ENCODE peak calls at places on chromosome 19, in four cellular contexts. R is HEK293T, Q is HepG2, E is K562. N is an unnamed sample.

GRCh38 chr19:3062165-3063105 is at the start of gene TLE5:
- DNase-seq in E (peak), Q (peak), R (peak), N (no peak)

GRCh38 chr19:1854032-1854541 is 5.8 kb upstream of the REXO1 start:
- DNase-seq in Q (no peak), E (no peak), R (no peak), N (no peak)

GRCh38 chr19:30228726-30229523 is 143.3 kb upstream of the ZNF536 start:
- DNase-seq in R (no peak), Q (no peak), E (no peak), N (no peak)

GRCh38 chr19:1082165-1082927 is 12.8 kb downstream of the POLR2E start:
- DNase-seq in Q (no peak), R (peak), E (peak), N (peak)

GRCh38 chr19:35995655-35995993 is 636 bp downstream of the SDHAF1 start:
- DNase-seq in Q (peak), E (peak), R (peak), N (peak)

GRCh38 chr19:29677001-29677781 is 11.9 kb downstream of the PLEKHF1 start:
- DNase-seq in E (no peak), Q (no peak), R (no peak), N (no peak)

GRCh38 chr19:39480337-39481228 is at the start of gene TIMM50:
- DNase-seq in R (peak), E (peak), Q (peak), N (peak)

GRCh38 chr19:31039151-31039550 is 310.1 kb downstream of the TSHZ3 start:
- DNase-seq in E (no peak), R (no peak), Q (no peak), N (no peak)

GRCh38 chr19:2167896-2168618 is 4.3 kb downstream of the DOT1L start:
- DNase-seq in R (no peak), E (no peak), Q (peak), N (no peak)

GRCh38 chr19:40279761-40280607 is 5.2 kb downstream of the AKT2 start:
- DNase-seq in Q (no peak), R (no peak), E (no peak), N (no peak)

GRCh38 chr19:52946322-52947310 is 16.1 kb downstream of the ZNF816 start:
- DNase-seq in E (peak), R (no peak), Q (no peak), N (peak)

GRCh38 chr19:21749090-21749489 is 18.3 kb downstream of the ZNF100 start:
- DNase-seq in R (no peak), Q (no peak), E (no peak), N (no peak)

GRCh38 chr19:39411006-39411831 is 1.2 kb upstream of the PLEKHG2 start:
- DNase-seq in R (no peak), E (no peak), Q (peak), N (no peak)

GRCh38 chr19:49459388-49459787 is 6.4 kb downstream of the ALDH16A1 start:
- DNase-seq in Q (no peak), E (no peak), R (no peak), N (no peak)

GRCh38 chr19:33497151-33497777 is 24.3 kb downstream of the PEPD start:
- DNase-seq in Q (no peak), E (no peak), R (no peak), N (no peak)

GRCh38 chr19:33499248-33499647 is 22.3 kb downstream of the PEPD start:
- DNase-seq in R (no peak), E (no peak), Q (no peak), N (no peak)

GRCh38 chr19:33496496-33496895 is 25.1 kb downstream of the PEPD start:
- DNase-seq in R (no peak), Q (no peak), E (no peak), N (no peak)

GRCh38 chr19:33498391-33499000 is 23.1 kb downstream of the PEPD start:
- DNase-seq in Q (no peak), R (no peak), E (no peak), N (no peak)

DNA sequence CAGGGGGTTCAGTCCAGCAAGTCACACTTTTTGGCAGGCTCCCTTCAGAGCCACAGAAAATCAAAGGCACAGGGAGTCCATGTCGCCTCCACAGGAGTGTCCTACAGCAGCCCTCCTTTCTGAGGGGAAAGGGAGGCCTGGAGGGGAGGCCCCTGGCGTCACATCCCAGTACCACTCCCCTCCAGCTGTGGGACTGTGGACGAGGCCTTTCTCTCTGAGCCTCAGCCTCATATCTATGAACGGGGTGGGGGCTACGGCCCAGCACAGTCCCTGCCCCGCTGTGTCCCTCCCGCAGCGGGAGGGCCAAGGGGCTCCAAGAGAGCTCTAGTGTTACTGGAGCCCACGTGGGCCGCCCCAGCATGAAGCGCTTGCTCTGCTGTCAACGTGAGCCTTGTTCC is 23.8 kb downstream of the PEPD start:
- DNase-seq in Q (no peak), R (no peak), E (no peak), N (no peak)
- TF ChIP-seq ELF4 in Q (no peak), R (no peak), E (no peak), N (no peak)

DNA sequence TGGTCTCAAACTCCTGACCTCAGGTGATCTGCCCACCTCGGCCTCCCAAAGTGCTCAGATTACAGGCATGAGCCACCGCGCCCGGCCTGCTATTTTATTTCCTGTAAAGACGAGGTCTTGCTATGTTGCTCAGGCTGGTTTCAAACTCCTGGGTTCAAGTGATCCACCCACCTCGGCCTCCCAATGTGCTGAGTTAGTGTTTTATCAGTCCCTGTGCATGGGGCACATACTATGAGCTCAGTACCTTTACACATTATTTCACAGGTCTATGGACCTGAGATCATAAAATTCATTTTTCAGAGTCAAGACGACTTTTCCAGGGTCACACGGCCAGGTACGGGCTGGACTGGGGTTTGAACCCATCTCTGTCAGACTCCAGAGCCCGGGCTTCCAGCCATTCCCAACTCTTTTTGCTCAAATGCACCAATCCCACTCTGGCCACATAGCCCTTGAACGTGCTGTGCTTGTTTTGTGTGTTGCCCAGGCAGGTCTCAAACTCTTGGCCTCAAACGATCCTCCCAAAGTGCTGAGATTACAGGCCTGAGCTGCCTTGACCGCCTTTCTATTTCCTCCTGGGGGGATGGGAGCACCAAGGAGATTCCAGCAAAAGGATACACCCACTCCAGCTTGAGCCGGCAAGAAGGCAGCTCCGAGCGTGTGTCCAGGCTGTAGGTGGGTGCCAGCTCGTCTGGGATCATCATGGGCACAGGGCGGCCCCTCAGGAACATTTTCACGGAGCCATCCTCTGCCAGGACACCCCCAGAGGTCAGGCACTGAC is 1.1 kb downstream of the EML2 start:
- DNase-seq in Q (no peak), R (no peak), E (no peak), N (no peak)
- TF ChIP-seq ELF4 in Q (no peak), R (no peak), E (no peak), N (no peak)

DNA sequence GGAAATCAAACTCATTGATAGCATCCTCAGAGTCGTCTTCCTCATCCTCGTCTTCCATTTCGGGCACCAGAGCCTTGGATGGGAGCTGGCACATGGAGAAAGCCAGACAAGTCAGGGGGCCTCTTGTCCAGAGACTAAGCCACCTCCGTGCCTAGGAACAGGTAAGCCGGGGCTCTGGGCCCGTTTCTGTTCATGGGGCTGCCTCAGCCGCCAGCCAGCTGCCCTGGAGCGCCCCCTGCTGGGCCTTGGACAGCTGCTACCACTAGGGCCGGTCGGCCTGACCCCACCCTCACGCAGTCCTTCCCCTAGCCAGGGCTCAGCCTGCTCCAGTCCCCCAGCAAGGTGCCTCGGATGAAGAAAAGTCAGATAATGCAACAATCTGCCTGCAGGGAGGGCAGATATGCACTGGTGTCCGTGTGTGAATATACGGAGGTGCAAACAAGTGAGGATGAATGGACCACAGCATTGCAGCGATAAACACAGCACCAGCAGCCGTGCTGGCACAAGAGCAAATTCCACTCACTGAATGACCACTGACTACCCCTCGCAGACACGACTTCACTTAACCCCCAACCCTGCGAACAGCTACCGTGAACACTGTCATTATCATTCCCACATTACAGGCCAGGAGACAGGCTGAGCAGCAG is 11.9 kb upstream of the PRKD2 start:
- DNase-seq in Q (peak), E (peak), R (peak), N (peak)
- TF ChIP-seq ELF4 in Q (no peak), E (no peak), R (no peak), N (no peak)

DNA sequence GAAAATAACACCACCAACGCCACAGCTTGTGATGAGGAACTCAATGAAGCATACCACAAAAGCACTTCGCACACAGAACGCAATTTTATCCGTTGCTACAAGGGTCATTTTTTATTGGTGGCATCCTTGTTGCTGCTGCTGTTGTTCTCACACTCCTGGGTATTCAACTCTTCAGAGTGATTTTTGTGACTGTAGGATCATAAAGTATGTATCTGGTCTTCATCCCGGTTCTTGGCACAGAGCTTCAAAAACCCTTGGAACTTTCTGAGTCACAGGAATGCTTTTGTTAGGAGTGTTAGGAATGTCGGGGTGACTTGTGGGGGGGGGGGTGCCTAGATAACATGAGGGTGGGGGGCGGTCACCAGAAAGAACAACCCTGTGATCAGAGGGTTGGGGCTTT is 108.4 kb downstream of the ZNF557 start:
- DNase-seq in R (no peak), Q (no peak), E (no peak), N (no peak)
- TF ChIP-seq ELF4 in R (no peak), Q (no peak), E (no peak), N (no peak)

GRCh38 chr19:46944918-46945628 is 74.6 kb upstream of the NPAS1 start:
- DNase-seq in R (peak), Q (no peak), E (peak), N (peak)
- TF ChIP-seq ELF4 in R (no peak), Q (no peak), E (no peak), N (no peak)

GRCh38 chr19:14517840-14518505 is at the start of gene DNAJB1:
- DNase-seq in Q (peak), E (peak), R (peak), N (peak)
- TF ChIP-seq ELF4 in Q (no peak), E (no peak), R (no peak), N (no peak)

DNA sequence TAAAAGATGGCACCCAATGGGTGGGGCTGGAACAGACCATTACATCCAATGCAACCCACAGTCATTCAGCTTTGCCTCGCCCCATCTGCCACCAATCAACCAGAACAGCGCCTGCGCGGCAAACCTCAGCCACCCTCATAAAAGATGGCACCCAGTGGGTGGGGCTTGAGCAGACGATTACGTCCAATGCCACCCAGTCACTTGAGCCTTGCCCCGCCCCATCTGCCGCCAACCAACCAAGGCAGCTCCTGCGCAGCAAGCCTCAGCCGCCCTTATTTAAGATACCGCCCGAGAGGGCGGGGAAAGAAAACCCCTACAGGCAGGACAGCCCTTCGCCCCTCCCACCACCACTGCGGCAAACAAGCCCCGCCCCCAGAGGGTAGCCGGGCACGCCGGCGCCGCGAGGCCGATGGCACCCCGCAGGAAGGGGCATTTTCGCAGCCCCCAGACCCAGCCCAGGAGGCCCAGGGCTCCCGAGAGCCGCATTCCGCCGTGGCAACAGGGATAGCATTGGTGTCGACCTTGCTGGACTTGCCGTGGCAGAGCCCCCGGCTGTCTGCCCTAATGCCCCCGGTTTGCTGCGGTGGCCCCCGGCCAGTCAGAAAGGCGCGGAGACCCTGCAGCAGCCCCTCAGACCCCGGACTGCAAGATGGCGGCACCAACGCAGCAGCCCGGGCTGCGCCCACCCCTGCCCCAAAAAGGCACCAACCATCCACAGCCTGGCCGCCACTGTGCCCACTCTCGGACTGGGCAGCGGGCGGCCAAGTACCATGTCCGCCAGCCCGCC is 668 bp downstream of the PEG3 start:
- DNase-seq in E (no peak), R (no peak), Q (peak), N (no peak)
- TF ChIP-seq ELF4 in E (no peak), R (no peak), Q (no peak), N (no peak)

GRCh38 chr19:5617080-5617479 is 5.5 kb downstream of the SAFB2 start:
- DNase-seq in E (no peak), Q (no peak), R (no peak), N (no peak)
- TF ChIP-seq ELF4 in E (no peak), Q (no peak), R (no peak), N (no peak)